ENCODE peak calls at places on chromosomes 3 and 15, in eight cellular contexts. K, L, Q, W, F, P, H and I are unnamed samples.

GRCh38 chr15:90085565-90085964 is 16.7 kb downstream of the IDH2 start:
- DNase-seq in K (no peak), L (no peak), Q (no peak), W (no peak), F (no peak), P (no peak), H (no peak), I (no peak)

GRCh38 chr3:8856031-8856430 is 86.6 kb upstream of the OXTR start:
- DNase-seq in K (no peak), L (no peak), Q (no peak), W (no peak), F (no peak), P (no peak), H (no peak), I (no peak)

GRCh38 chr15:101396484-101397261 is 92.8 kb downstream of the PCSK6 start:
- DNase-seq in K (no peak), L (no peak), Q (no peak), W (no peak), F (no peak), P (no peak), H (no peak), I (no peak)

GRCh38 chr3:190514163-190515153 is 573 bp downstream of the IL1RAP start:
- DNase-seq in K (peak), L (peak), Q (no peak), W (no peak), F (no peak), P (no peak), H (peak), I (peak)

GRCh38 chr3:141218204-141218603 is 13.4 kb upstream of the PXYLP1 start:
- DNase-seq in K (no peak), L (no peak), Q (no peak), W (no peak), F (no peak), P (no peak), H (no peak), I (no peak)

GRCh38 chr15:68833734-68834334 is 13.1 kb upstream of the ANP32A start:
- DNase-seq in K (no peak), L (peak), Q (no peak), W (no peak), F (no peak), P (no peak), H (no peak), I (no peak)

GRCh38 chr3:67706934-67707333 is 52.5 kb upstream of the SUCLG2 start:
- DNase-seq in K (no peak), L (peak), Q (no peak), W (no peak), F (no peak), P (no peak), H (no peak), I (no peak)

GRCh38 chr3:71803248-71803647 is 18.3 kb upstream of the PROK2 start:
- DNase-seq in K (no peak), L (no peak), Q (no peak), W (no peak), F (no peak), P (no peak), H (no peak), I (no peak)

GRCh38 chr3:169603661-169604060 is 59.9 kb downstream of the MECOM start:
- DNase-seq in K (no peak), L (no peak), Q (no peak), W (no peak), F (no peak), P (no peak), H (no peak), I (no peak)

GRCh38 chr3:5021571-5022092 is 42.4 kb downstream of the BHLHE40 start:
- DNase-seq in K (no peak), L (peak), Q (peak), W (no peak), F (no peak), P (no peak), H (no peak), I (no peak)

GRCh38 chr3:49722896-49723295 is 855 bp downstream of the GMPPB start:
- DNase-seq in K (no peak), L (no peak), Q (no peak), W (no peak), F (no peak), P (no peak), H (no peak), I (no peak)

GRCh38 chr3:145807990-145808389 is 353.0 kb downstream of the PLOD2 start:
- DNase-seq in K (no peak), L (peak), Q (no peak), W (no peak), F (no peak), P (no peak), H (no peak), I (no peak)

GRCh38 chr3:72237679-72238320 is 452.9 kb upstream of the PROK2 start:
- DNase-seq in K (no peak), L (no peak), Q (no peak), W (no peak), F (no peak), P (no peak), H (no peak), I (no peak)

GRCh38 chr3:188194327-188194726 is 40.4 kb downstream of the LPP start:
- DNase-seq in K (no peak), L (peak), Q (no peak), W (no peak), F (no peak), P (no peak), H (no peak), I (no peak)

GRCh38 chr15:45307230-45307924 is 55.3 kb downstream of the SLC28A2 start:
- DNase-seq in K (no peak), L (peak), Q (peak), W (no peak), F (no peak), P (peak), H (no peak), I (no peak)

GRCh38 chr15:78209646-78210348 is 24.6 kb downstream of the ACSBG1 start:
- DNase-seq in K (peak), L (no peak), Q (no peak), W (no peak), F (no peak), P (no peak), H (no peak), I (peak)

GRCh38 chr15:101198820-101199219 is 53.0 kb downstream of the CHSY1 start:
- DNase-seq in K (no peak), L (peak), Q (no peak), W (no peak), F (no peak), P (no peak), H (no peak), I (no peak)

GRCh38 chr3:81443948-81444347 is 317.5 kb downstream of the GBE1 start:
- DNase-seq in K (no peak), L (no peak), Q (no peak), W (no peak), F (no peak), P (no peak), H (no peak), I (no peak)

GRCh38 chr3:32969656-32970055 is 18.2 kb downstream of the CCR4 start:
- DNase-seq in K (no peak), L (peak), Q (no peak), W (no peak), F (no peak), P (no peak), H (no peak), I (peak)

GRCh38 chr3:149494022-149494758 is 19.7 kb downstream of the TM4SF4 start:
- DNase-seq in K (no peak), L (peak), Q (peak), W (peak), F (peak), P (no peak), H (peak), I (peak)

GRCh38 chr15:74396445-74397238 is 29.2 kb upstream of the CYP11A1 start:
- DNase-seq in K (no peak), L (peak), Q (peak), W (no peak), F (no peak), P (peak), H (no peak), I (no peak)

GRCh38 chr3:168531116-168531515 is 435.4 kb upstream of the GOLIM4 start:
- DNase-seq in K (no peak), L (no peak), Q (no peak), W (no peak), F (no peak), P (no peak), H (peak), I (no peak)

GRCh38 chr15:39362832-39363561 is 217.9 kb upstream of the THBS1 start:
- DNase-seq in K (no peak), L (peak), Q (no peak), W (no peak), F (no peak), P (no peak), H (no peak), I (no peak)

GRCh38 chr15:25937796-25938195 is 74.7 kb upstream of the ATP10A start:
- DNase-seq in K (no peak), L (no peak), Q (no peak), W (no peak), F (no peak), P (no peak), H (no peak), I (no peak)

GRCh38 chr3:168511428-168512014 is 415.8 kb upstream of the GOLIM4 start:
- DNase-seq in K (no peak), L (peak), Q (no peak), W (no peak), F (no peak), P (no peak), H (no peak), I (no peak)

GRCh38 chr3:104102386-104102785 is 1264.3 kb upstream of the ALCAM start:
- DNase-seq in K (no peak), L (peak), Q (peak), W (no peak), F (no peak), P (peak), H (peak), I (no peak)

GRCh38 chr15:77836116-77836798 is 203.5 kb upstream of the LINGO1 start:
- DNase-seq in K (peak), L (peak), Q (peak), W (no peak), F (peak), P (no peak), H (no peak), I (no peak)

GRCh38 chr3:29540544-29540943 is 259.7 kb downstream of the RBMS3 start:
- DNase-seq in K (no peak), L (no peak), Q (no peak), W (no peak), F (no peak), P (no peak), H (no peak), I (no peak)

GRCh38 chr15:23422946-23423708 is 23.9 kb downstream of the GOLGA6L2 start:
- DNase-seq in K (peak), L (no peak), Q (no peak), W (no peak), F (no peak), P (no peak), H (no peak), I (no peak)

GRCh38 chr3:184148065-184148464 is 7.1 kb upstream of the DVL3 start:
- DNase-seq in K (no peak), L (no peak), Q (no peak), W (no peak), F (no peak), P (no peak), H (no peak), I (no peak)

GRCh38 chr3:12938258-12938711 is 96.9 kb upstream of the RPL32 start:
- DNase-seq in K (no peak), L (peak), Q (no peak), W (no peak), F (no peak), P (no peak), H (no peak), I (peak)

GRCh38 chr3:64878372-64878771 is 190.6 kb upstream of the ADAMTS9 start:
- DNase-seq in K (no peak), L (peak), Q (no peak), W (no peak), F (no peak), P (no peak), H (no peak), I (no peak)

GRCh38 chr3:165078293-165078692 is at the start of gene SI:
- DNase-seq in K (no peak), L (no peak), Q (no peak), W (no peak), F (no peak), P (no peak), H (no peak), I (no peak)

GRCh38 chr15:80698636-80699035 is 3.5 kb downstream of the ABHD17C start:
- DNase-seq in K (no peak), L (no peak), Q (no peak), W (no peak), F (no peak), P (no peak), H (no peak), I (no peak)

GRCh38 chr3:130839815-130840214 is 54.1 kb upstream of the ATP2C1 start:
- DNase-seq in K (no peak), L (no peak), Q (no peak), W (peak), F (no peak), P (no peak), H (no peak), I (no peak)

GRCh38 chr3:120604784-120605183 is 8.6 kb downstream of the NDUFB4 start:
- DNase-seq in K (no peak), L (no peak), Q (no peak), W (no peak), F (no peak), P (no peak), H (no peak), I (no peak)

GRCh38 chr15:40427188-40427587 is 13.6 kb upstream of the BAHD1 start:
- DNase-seq in K (no peak), L (no peak), Q (no peak), W (no peak), F (peak), P (no peak), H (no peak), I (no peak)

GRCh38 chr3:158762701-158763100 is 30.4 kb upstream of the RARRES1 start:
- DNase-seq in K (no peak), L (no peak), Q (no peak), W (no peak), F (no peak), P (no peak), H (no peak), I (no peak)

GRCh38 chr3:52494446-52494845 is 692 bp upstream of the STAB1 start:
- DNase-seq in K (no peak), L (no peak), Q (no peak), W (no peak), F (no peak), P (no peak), H (no peak), I (no peak)

GRCh38 chr3:100047455-100048141 is 66.7 kb downstream of the FILIP1L start:
- DNase-seq in K (no peak), L (peak), Q (peak), W (no peak), F (no peak), P (peak), H (no peak), I (peak)

GRCh38 chr3:100046986-100047385 is 67.3 kb downstream of the FILIP1L start:
- DNase-seq in K (no peak), L (no peak), Q (no peak), W (no peak), F (no peak), P (no peak), H (no peak), I (no peak)

GRCh38 chr3:100045696-100046095 is 68.6 kb downstream of the FILIP1L start:
- DNase-seq in K (peak), L (peak), Q (no peak), W (peak), F (peak), P (no peak), H (no peak), I (peak)

GRCh38 chr3:100044369-100044768 is 69.9 kb downstream of the FILIP1L start:
- DNase-seq in K (no peak), L (no peak), Q (no peak), W (no peak), F (no peak), P (peak), H (no peak), I (no peak)

DNA sequence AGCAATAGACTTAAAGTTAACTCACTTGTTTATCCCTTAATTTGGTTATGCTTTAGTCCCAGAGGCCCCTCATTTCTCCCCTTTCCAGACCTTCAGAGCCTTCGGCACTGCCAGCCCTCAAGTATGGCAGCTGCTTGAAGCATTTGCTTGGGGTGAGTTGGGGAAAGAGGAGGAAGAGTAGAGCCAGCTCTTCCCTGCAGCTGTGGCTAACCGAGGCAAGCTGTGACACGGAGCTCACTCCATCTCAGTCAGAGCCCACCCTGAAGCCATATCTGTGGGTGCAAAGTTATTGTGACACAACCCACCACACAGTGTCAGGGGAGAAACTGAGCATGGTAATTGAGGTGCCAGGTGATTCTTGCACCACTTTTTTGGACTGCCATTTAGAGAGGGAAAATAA is 66.1 kb downstream of the FILIP1L start:
- DNase-seq in K (no peak), L (no peak), Q (no peak), W (no peak), F (no peak), P (no peak), H (no peak), I (no peak)
- H3K4me3 ChIP-seq in K (peak), L (no peak), Q (no peak), W (no peak), F (no peak), P (peak), H (no peak), I (no peak)

GRCh38 chr3:195803309-195803908 is 8.3 kb downstream of the MUC4 start:
- DNase-seq in K (no peak), L (peak), Q (no peak), W (no peak), F (peak), P (no peak), H (no peak), I (peak)

GRCh38 chr3:195801251-195802183 is 10.2 kb downstream of the MUC4 start:
- DNase-seq in K (no peak), L (no peak), Q (no peak), W (no peak), F (no peak), P (no peak), H (no peak), I (peak)

GRCh38 chr3:195805181-195805580 is 6.5 kb downstream of the MUC4 start:
- DNase-seq in K (peak), L (no peak), Q (no peak), W (no peak), F (no peak), P (no peak), H (no peak), I (peak)

GRCh38 chr3:195802261-195802701 is 9.4 kb downstream of the MUC4 start:
- DNase-seq in K (no peak), L (no peak), Q (no peak), W (no peak), F (no peak), P (no peak), H (no peak), I (peak)

DNA sequence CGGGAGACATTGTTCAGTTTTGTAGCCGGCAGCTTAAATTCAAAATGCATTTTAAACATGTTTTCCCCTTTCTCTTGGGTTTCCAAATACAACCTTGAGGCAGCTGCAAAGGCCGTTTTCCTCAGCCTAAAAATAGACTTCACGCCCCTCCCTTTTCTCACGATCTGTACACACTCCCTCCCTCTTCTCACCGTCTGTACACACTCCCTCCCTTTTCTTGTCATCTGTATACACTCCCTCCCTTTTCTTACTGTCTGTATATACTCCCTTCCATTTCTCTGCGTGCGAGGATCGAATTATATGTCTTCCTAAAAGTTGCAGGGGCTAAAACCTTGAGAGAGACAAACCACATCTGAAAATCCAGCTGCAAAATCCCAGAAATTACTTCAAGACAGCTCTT is 8.9 kb downstream of the MUC4 start:
- DNase-seq in K (no peak), L (no peak), Q (no peak), W (no peak), F (peak), P (no peak), H (no peak), I (peak)
- H3K9ac ChIP-seq in K (no peak), L (no peak), Q (no peak), W (no peak), F (peak), P (no peak), H (no peak), I (peak)

GRCh38 chr15:51982770-51983103 is 11.2 kb upstream of the LEO1 start:
- DNase-seq in K (no peak), L (no peak), Q (no peak), W (no peak), F (no peak), P (no peak), H (no peak), I (no peak)

GRCh38 chr15:51982013-51982769 is 10.6 kb upstream of the LEO1 start:
- DNase-seq in K (no peak), L (peak), Q (peak), W (no peak), F (no peak), P (peak), H (no peak), I (peak)
- H3K27ac ChIP-seq in K (peak), L (peak), Q (no peak), W (no peak), F (peak), P (peak), H (no peak), I (peak)

GRCh38 chr3:146948985-146949384 is 343.8 kb upstream of the PLSCR5 start:
- DNase-seq in K (no peak), L (no peak), Q (no peak), W (no peak), F (no peak), P (no peak), H (no peak), I (no peak)

GRCh38 chr3:146948161-146948560 is 343.0 kb upstream of the PLSCR5 start:
- DNase-seq in K (no peak), L (no peak), Q (no peak), W (no peak), F (no peak), P (no peak), H (no peak), I (no peak)

GRCh38 chr3:146953523-146954125 is 348.5 kb upstream of the PLSCR5 start:
- DNase-seq in K (no peak), L (no peak), Q (no peak), W (no peak), F (no peak), P (no peak), H (peak), I (no peak)
- H3K4me3 ChIP-seq in K (no peak), L (no peak), Q (no peak), W (no peak), F (no peak), P (no peak), H (no peak), I (no peak)

DNA sequence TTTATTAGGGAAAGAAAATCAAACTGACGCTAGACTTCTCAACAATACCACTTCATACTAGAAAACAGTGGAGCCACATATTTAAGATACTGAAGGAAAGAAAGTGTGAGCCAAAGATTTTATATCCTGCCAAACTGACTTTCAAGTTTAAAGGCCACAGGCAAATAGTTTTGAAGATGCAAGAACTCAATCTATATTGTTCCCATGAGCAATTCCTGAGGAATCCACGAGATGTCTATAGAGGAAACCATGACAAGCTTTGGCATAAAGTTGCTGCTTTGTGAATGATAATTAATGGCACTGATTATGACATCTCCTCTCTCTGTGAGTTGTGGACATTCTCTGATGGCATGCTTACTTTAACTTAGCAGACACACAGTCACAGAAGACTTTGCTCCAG is 276.1 kb upstream of the GOLGA6L4 start:
- DNase-seq in K (no peak), L (no peak), Q (no peak), W (no peak), F (no peak), P (no peak), H (no peak), I (no peak)
- H3K9ac ChIP-seq in K (no peak), L (no peak), Q (no peak), W (no peak), F (no peak), P (no peak), H (no peak), I (no peak)